ENCODE peak calls at places on chromosomes 7 and 10, in six cellular contexts. One of them, this sample, is unnamed.

GRCh38 chr7:125409921-125410320 is 480.3 kb upstream of the POT1 start:
- DNase-seq in body of pancreas: no peak
- DNase-seq in tibial artery: no peak
- DNase-seq in adrenal gland: no peak
- DNase-seq in endothelial cell: no peak
- DNase-seq in fibroblast of mammary gland: no peak
- DNase-seq in this sample: no peak

GRCh38 chr10:11397980-11398580 is 213.4 kb downstream of the USP6NL start:
- DNase-seq in body of pancreas: peak; percentile 7
- DNase-seq in tibial artery: no peak
- DNase-seq in adrenal gland: no peak
- DNase-seq in endothelial cell: no peak
- DNase-seq in fibroblast of mammary gland: peak; percentile 56
- DNase-seq in this sample: no peak

GRCh38 chr7:80783688-80784327 is 135.0 kb downstream of the SEMA3C start:
- DNase-seq in body of pancreas: no peak
- DNase-seq in tibial artery: no peak
- DNase-seq in adrenal gland: no peak
- DNase-seq in endothelial cell: no peak
- DNase-seq in fibroblast of mammary gland: peak; percentile 70
- DNase-seq in this sample: no peak

GRCh38 chr10:80204801-80205477 is 398 bp downstream of the ANXA11 start:
- DNase-seq in body of pancreas: peak; percentile 59
- DNase-seq in tibial artery: no peak
- DNase-seq in adrenal gland: peak; percentile 60
- DNase-seq in endothelial cell: peak; percentile 33
- DNase-seq in fibroblast of mammary gland: no peak
- DNase-seq in this sample: no peak

GRCh38 chr10:117242463-117242832 is 1.5 kb downstream of the SLC18A2 start:
- DNase-seq in body of pancreas: no peak
- DNase-seq in tibial artery: no peak
- DNase-seq in adrenal gland: no peak
- DNase-seq in endothelial cell: no peak
- DNase-seq in fibroblast of mammary gland: no peak
- DNase-seq in this sample: no peak

GRCh38 chr10:54342058-54342457 is 459.0 kb downstream of the PCDH15 start:
- DNase-seq in body of pancreas: no peak
- DNase-seq in tibial artery: no peak
- DNase-seq in adrenal gland: no peak
- DNase-seq in endothelial cell: no peak
- DNase-seq in fibroblast of mammary gland: no peak
- DNase-seq in this sample: no peak

GRCh38 chr10:29996842-29997123 is 62.6 kb downstream of the JCAD start:
- DNase-seq in body of pancreas: no peak
- DNase-seq in tibial artery: no peak
- DNase-seq in adrenal gland: no peak
- DNase-seq in endothelial cell: no peak
- DNase-seq in fibroblast of mammary gland: no peak
- DNase-seq in this sample: no peak

GRCh38 chr7:100719523-100720319 is 547 bp upstream of the EPO start:
- DNase-seq in body of pancreas: no peak
- DNase-seq in tibial artery: no peak
- DNase-seq in adrenal gland: no peak
- DNase-seq in endothelial cell: no peak
- DNase-seq in fibroblast of mammary gland: peak; percentile 44
- DNase-seq in this sample: no peak

GRCh38 chr10:33476757-33477273 is 142.3 kb upstream of the NRP1 start:
- DNase-seq in body of pancreas: no peak
- DNase-seq in tibial artery: no peak
- DNase-seq in adrenal gland: no peak
- DNase-seq in endothelial cell: no peak
- DNase-seq in fibroblast of mammary gland: no peak
- DNase-seq in this sample: no peak

GRCh38 chr7:114026486-114027089 is 107.8 kb upstream of the PPP1R3A start:
- DNase-seq in body of pancreas: peak; percentile 37
- DNase-seq in tibial artery: no peak
- DNase-seq in adrenal gland: no peak
- DNase-seq in endothelial cell: peak; percentile 43
- DNase-seq in fibroblast of mammary gland: peak; percentile 67
- DNase-seq in this sample: no peak

GRCh38 chr10:121974019-121974534 is 940 bp downstream of the NSMCE4A start:
- DNase-seq in body of pancreas: no peak
- DNase-seq in tibial artery: no peak
- DNase-seq in adrenal gland: no peak
- DNase-seq in endothelial cell: no peak
- DNase-seq in fibroblast of mammary gland: no peak
- DNase-seq in this sample: no peak

GRCh38 chr7:69598487-69599148 is 343 bp downstream of the AUTS2 start:
- DNase-seq in body of pancreas: no peak
- DNase-seq in tibial artery: no peak
- DNase-seq in adrenal gland: no peak
- DNase-seq in endothelial cell: no peak
- DNase-seq in fibroblast of mammary gland: peak; percentile 23
- DNase-seq in this sample: no peak

GRCh38 chr10:86399514-86399878 is 32.9 kb upstream of the GRID1 start:
- DNase-seq in body of pancreas: no peak
- DNase-seq in tibial artery: no peak
- DNase-seq in adrenal gland: no peak
- DNase-seq in endothelial cell: no peak
- DNase-seq in fibroblast of mammary gland: no peak
- DNase-seq in this sample: no peak

GRCh38 chr10:86401588-86402282 is 35.1 kb upstream of the GRID1 start:
- DNase-seq in body of pancreas: peak; percentile 24
- DNase-seq in tibial artery: no peak
- DNase-seq in adrenal gland: peak; percentile 19
- DNase-seq in endothelial cell: no peak
- DNase-seq in fibroblast of mammary gland: no peak
- DNase-seq in this sample: no peak

GRCh38 chr10:86399879-86400704 is 33.5 kb upstream of the GRID1 start:
- DNase-seq in body of pancreas: peak; percentile 97
- DNase-seq in tibial artery: peak; percentile 93
- DNase-seq in adrenal gland: peak; percentile 97
- DNase-seq in endothelial cell: peak; percentile 98
- DNase-seq in fibroblast of mammary gland: peak; percentile 92
- DNase-seq in this sample: peak; percentile 98

GRCh38 chr10:86402283-86402931 is 35.8 kb upstream of the GRID1 start:
- DNase-seq in body of pancreas: no peak
- DNase-seq in tibial artery: no peak
- DNase-seq in adrenal gland: no peak
- DNase-seq in endothelial cell: no peak
- DNase-seq in fibroblast of mammary gland: no peak
- DNase-seq in this sample: no peak

GRCh38 chr10:86400705-86401587 is 34.4 kb upstream of the GRID1 start:
- DNase-seq in body of pancreas: peak; percentile 70
- DNase-seq in tibial artery: peak; percentile 45
- DNase-seq in adrenal gland: peak; percentile 74
- DNase-seq in endothelial cell: peak; percentile 38
- DNase-seq in fibroblast of mammary gland: no peak
- DNase-seq in this sample: peak; percentile 91
- TF ChIP-seq CTCF in body of pancreas: no peak
- TF ChIP-seq CTCF in tibial artery: peak; percentile 24
- TF ChIP-seq CTCF in adrenal gland: peak; percentile 30
- TF ChIP-seq CTCF in endothelial cell: no peak
- TF ChIP-seq CTCF in fibroblast of mammary gland: no peak
- TF ChIP-seq CTCF in this sample: peak; percentile 66

GRCh38 chr7:111762799-111763198 is 200.5 kb upstream of the IMMP2L start:
- DNase-seq in body of pancreas: no peak
- DNase-seq in tibial artery: no peak
- DNase-seq in adrenal gland: no peak
- DNase-seq in endothelial cell: no peak
- DNase-seq in fibroblast of mammary gland: no peak
- DNase-seq in this sample: no peak

GRCh38 chr7:111758332-111758731 is 196.0 kb upstream of the IMMP2L start:
- DNase-seq in body of pancreas: no peak
- DNase-seq in tibial artery: no peak
- DNase-seq in adrenal gland: no peak
- DNase-seq in endothelial cell: no peak
- DNase-seq in fibroblast of mammary gland: no peak
- DNase-seq in this sample: no peak

GRCh38 chr7:111765936-111766643 is 203.8 kb upstream of the IMMP2L start:
- DNase-seq in body of pancreas: no peak
- DNase-seq in tibial artery: no peak
- DNase-seq in adrenal gland: no peak
- DNase-seq in endothelial cell: no peak
- DNase-seq in fibroblast of mammary gland: peak; percentile 41
- DNase-seq in this sample: no peak

GRCh38 chr7:111760043-111760442 is 197.8 kb upstream of the IMMP2L start:
- DNase-seq in body of pancreas: no peak
- DNase-seq in tibial artery: no peak
- DNase-seq in adrenal gland: no peak
- DNase-seq in endothelial cell: no peak
- DNase-seq in fibroblast of mammary gland: no peak
- DNase-seq in this sample: no peak

GRCh38 chr7:111763221-111763791 is 201.0 kb upstream of the IMMP2L start:
- DNase-seq in body of pancreas: peak; percentile 19
- DNase-seq in tibial artery: no peak
- DNase-seq in adrenal gland: no peak
- DNase-seq in endothelial cell: peak; percentile 36
- DNase-seq in fibroblast of mammary gland: peak; percentile 72
- DNase-seq in this sample: no peak
- TF ChIP-seq CTCF in body of pancreas: peak; percentile 75
- TF ChIP-seq CTCF in tibial artery: peak; percentile 48
- TF ChIP-seq CTCF in adrenal gland: peak; percentile 67
- TF ChIP-seq CTCF in endothelial cell: peak; percentile 64
- TF ChIP-seq CTCF in fibroblast of mammary gland: peak; percentile 64
- TF ChIP-seq CTCF in this sample: peak; percentile 94

DNA sequence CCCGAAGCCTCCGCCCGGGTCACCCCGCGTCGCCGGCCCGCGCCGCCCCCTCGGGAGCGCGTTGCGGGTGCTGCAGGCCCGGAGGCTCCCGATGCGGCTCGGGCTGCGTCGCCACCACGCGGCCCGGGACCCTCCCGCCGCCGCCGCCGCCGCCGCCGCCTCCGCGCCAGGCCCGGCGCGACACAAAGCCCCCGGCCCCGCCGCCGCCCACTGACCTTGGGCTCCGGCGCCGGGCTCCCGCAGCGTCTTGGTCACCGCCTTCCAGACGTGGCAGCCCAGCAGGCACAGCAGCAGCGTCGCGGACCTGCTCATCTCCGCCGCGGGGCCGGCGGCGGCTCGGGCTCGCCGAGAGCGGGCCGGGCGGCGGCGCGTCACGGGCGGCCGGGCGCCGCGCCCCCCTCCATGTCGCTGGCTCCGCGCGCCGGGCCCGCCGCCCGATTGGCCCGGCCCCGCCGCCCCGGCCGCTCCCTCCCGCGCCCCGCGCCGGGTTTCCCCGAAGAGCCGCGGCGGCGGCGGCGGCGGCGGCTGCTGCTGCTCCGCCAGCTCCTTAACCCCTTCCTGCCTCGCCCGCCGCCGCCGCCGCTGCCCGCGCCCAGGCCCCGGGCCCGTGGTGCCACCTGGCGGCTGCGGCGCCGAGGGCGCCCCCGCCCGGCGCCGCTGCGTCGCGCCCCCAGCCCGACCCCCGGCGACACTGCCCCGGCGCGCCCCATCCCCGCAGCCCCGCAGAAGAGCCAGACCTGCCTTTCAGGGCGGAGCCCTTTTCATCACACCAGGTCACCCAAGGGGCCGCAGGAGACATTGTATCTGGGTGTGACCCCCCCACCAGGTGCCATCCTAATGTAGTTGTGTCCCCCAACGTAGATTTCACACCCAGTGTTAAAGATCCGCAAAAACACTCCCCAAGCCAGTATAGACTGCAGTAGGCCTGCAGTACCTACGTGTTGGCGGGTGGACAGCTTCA is at the start of gene FAM171A1:
- DNase-seq in body of pancreas: peak; percentile 74
- DNase-seq in tibial artery: no peak
- DNase-seq in adrenal gland: peak; percentile 37
- DNase-seq in endothelial cell: peak; percentile 71
- DNase-seq in fibroblast of mammary gland: peak; percentile 18
- DNase-seq in this sample: no peak
- TF ChIP-seq CTCF in body of pancreas: no peak
- TF ChIP-seq CTCF in tibial artery: peak; percentile 4
- TF ChIP-seq CTCF in adrenal gland: no peak
- TF ChIP-seq CTCF in endothelial cell: no peak
- TF ChIP-seq CTCF in fibroblast of mammary gland: no peak
- TF ChIP-seq CTCF in this sample: peak; percentile 58

GRCh38 chr10:6917125-6917524 is 337.0 kb upstream of the PRKCQ start:
- DNase-seq in body of pancreas: peak; percentile 65
- DNase-seq in tibial artery: no peak
- DNase-seq in adrenal gland: peak; percentile 31
- DNase-seq in endothelial cell: no peak
- DNase-seq in fibroblast of mammary gland: peak; percentile 47
- DNase-seq in this sample: no peak

GRCh38 chr10:6919077-6919476 is 339.0 kb upstream of the PRKCQ start:
- DNase-seq in body of pancreas: no peak
- DNase-seq in tibial artery: no peak
- DNase-seq in adrenal gland: no peak
- DNase-seq in endothelial cell: no peak
- DNase-seq in fibroblast of mammary gland: no peak
- DNase-seq in this sample: no peak

GRCh38 chr10:6920072-6921019 is 340.3 kb upstream of the PRKCQ start:
- DNase-seq in body of pancreas: peak; percentile 84
- DNase-seq in tibial artery: peak; percentile 52
- DNase-seq in adrenal gland: peak; percentile 74
- DNase-seq in endothelial cell: peak; percentile 67
- DNase-seq in fibroblast of mammary gland: peak; percentile 51
- DNase-seq in this sample: no peak

GRCh38 chr10:6916601-6917000 is 336.5 kb upstream of the PRKCQ start:
- DNase-seq in body of pancreas: no peak
- DNase-seq in tibial artery: no peak
- DNase-seq in adrenal gland: no peak
- DNase-seq in endothelial cell: no peak
- DNase-seq in fibroblast of mammary gland: peak; percentile 10
- DNase-seq in this sample: no peak

DNA sequence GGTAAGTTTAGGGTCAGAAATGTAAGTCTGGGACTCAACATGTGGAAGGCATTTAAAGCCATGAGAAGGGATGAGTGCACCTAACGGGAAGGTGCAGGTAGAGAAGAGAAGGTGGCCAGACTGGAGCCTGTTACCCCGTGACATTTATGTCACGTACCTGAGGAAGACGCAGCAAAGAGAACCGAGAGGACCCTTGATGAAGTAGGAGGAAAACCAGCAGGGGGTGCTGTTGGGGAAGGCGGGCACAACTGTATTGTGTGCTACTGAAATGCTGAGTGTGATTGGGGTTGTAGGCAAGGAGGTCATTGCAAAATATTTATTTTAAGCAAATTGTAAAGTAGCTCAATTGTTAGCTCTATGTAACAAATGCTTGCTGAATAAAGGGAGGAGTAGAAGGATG is 338.2 kb upstream of the PRKCQ start:
- DNase-seq in body of pancreas: peak; percentile 34
- DNase-seq in tibial artery: peak; percentile 25
- DNase-seq in adrenal gland: peak; percentile 48
- DNase-seq in endothelial cell: peak; percentile 44
- DNase-seq in fibroblast of mammary gland: peak; percentile 28
- DNase-seq in this sample: no peak
- TF ChIP-seq CTCF in body of pancreas: peak; percentile 36
- TF ChIP-seq CTCF in tibial artery: no peak
- TF ChIP-seq CTCF in adrenal gland: peak; percentile 45
- TF ChIP-seq CTCF in endothelial cell: peak; percentile 53
- TF ChIP-seq CTCF in fibroblast of mammary gland: peak; percentile 51
- TF ChIP-seq CTCF in this sample: peak; percentile 77

GRCh38 chr10:90779573-90779972 is 78.3 kb downstream of the HTR7 start:
- DNase-seq in body of pancreas: no peak
- DNase-seq in tibial artery: no peak
- DNase-seq in adrenal gland: no peak
- DNase-seq in endothelial cell: no peak
- DNase-seq in fibroblast of mammary gland: peak; percentile 49
- DNase-seq in this sample: no peak
- TF ChIP-seq CTCF in body of pancreas: no peak
- TF ChIP-seq CTCF in tibial artery: no peak
- TF ChIP-seq CTCF in adrenal gland: no peak
- TF ChIP-seq CTCF in endothelial cell: peak; percentile 53
- TF ChIP-seq CTCF in fibroblast of mammary gland: peak; percentile 55
- TF ChIP-seq CTCF in this sample: peak; percentile 39